ENCODE peak calls at places on chromosomes 13 and 19, in nine cellular contexts. One of them, this sample, is unnamed.
A peak's percentile ranks its signal among the peaks of the same experiment; 100 is the strongest.

GRCh38 chr13:27334774-27335490 is 64.3 kb downstream of the RASL11A start:
- DNase-seq in sigmoid colon: no peak
- DNase-seq in lower leg skin: no peak
- DNase-seq in endothelial cell: no peak
- DNase-seq in psoas muscle: no peak
- DNase-seq in heart right ventricle: no peak
- DNase-seq in cardiac muscle cell: no peak
- DNase-seq in epithelial cell of esophagus: peak; percentile 9
- DNase-seq in heart left ventricle: no peak
- DNase-seq in this sample: no peak

GRCh38 chr13:45393941-45394570 is 24.1 kb downstream of the SLC25A30 start:
- DNase-seq in endothelial cell: peak; percentile 41
- DNase-seq in sigmoid colon: no peak
- DNase-seq in cardiac muscle cell: peak; percentile 65
- DNase-seq in heart right ventricle: peak; percentile 29
- DNase-seq in heart left ventricle: peak; percentile 53
- DNase-seq in lower leg skin: no peak
- DNase-seq in psoas muscle: no peak
- DNase-seq in epithelial cell of esophagus: peak; percentile 75
- DNase-seq in this sample: no peak

GRCh38 chr19:44260343-44260681 is 626 bp downstream of the ZNF233 start:
- DNase-seq in heart right ventricle: no peak
- DNase-seq in endothelial cell: no peak
- DNase-seq in sigmoid colon: no peak
- DNase-seq in cardiac muscle cell: no peak
- DNase-seq in heart left ventricle: no peak
- DNase-seq in psoas muscle: no peak
- DNase-seq in lower leg skin: no peak
- DNase-seq in epithelial cell of esophagus: no peak
- DNase-seq in this sample: no peak

GRCh38 chr19:46291829-46292228 is 5.0 kb upstream of the HIF3A start:
- DNase-seq in lower leg skin: no peak
- DNase-seq in heart left ventricle: no peak
- DNase-seq in epithelial cell of esophagus: no peak
- DNase-seq in sigmoid colon: no peak
- DNase-seq in cardiac muscle cell: no peak
- DNase-seq in psoas muscle: no peak
- DNase-seq in heart right ventricle: no peak
- DNase-seq in endothelial cell: no peak
- DNase-seq in this sample: no peak

GRCh38 chr13:98957731-98958442 is 20.0 kb downstream of the DOCK9 start:
- DNase-seq in sigmoid colon: no peak
- DNase-seq in cardiac muscle cell: no peak
- DNase-seq in lower leg skin: no peak
- DNase-seq in endothelial cell: no peak
- DNase-seq in psoas muscle: no peak
- DNase-seq in heart right ventricle: no peak
- DNase-seq in heart left ventricle: no peak
- DNase-seq in epithelial cell of esophagus: no peak
- DNase-seq in this sample: no peak

GRCh38 chr13:114324334-114324733 is 10.0 kb downstream of the CHAMP1 start:
- DNase-seq in cardiac muscle cell: no peak
- DNase-seq in lower leg skin: no peak
- DNase-seq in sigmoid colon: no peak
- DNase-seq in heart left ventricle: no peak
- DNase-seq in endothelial cell: no peak
- DNase-seq in epithelial cell of esophagus: no peak
- DNase-seq in psoas muscle: no peak
- DNase-seq in heart right ventricle: no peak
- DNase-seq in this sample: no peak

GRCh38 chr19:19402656-19403372 is 2.7 kb upstream of the GATAD2A start:
- DNase-seq in endothelial cell: no peak
- DNase-seq in cardiac muscle cell: peak; percentile 68
- DNase-seq in epithelial cell of esophagus: peak; percentile 58
- DNase-seq in psoas muscle: no peak
- DNase-seq in heart right ventricle: no peak
- DNase-seq in lower leg skin: no peak
- DNase-seq in sigmoid colon: no peak
- DNase-seq in heart left ventricle: no peak
- DNase-seq in this sample: no peak

GRCh38 chr13:57408312-57408711 is 223.2 kb upstream of the PCDH17 start:
- DNase-seq in endothelial cell: no peak
- DNase-seq in lower leg skin: no peak
- DNase-seq in cardiac muscle cell: no peak
- DNase-seq in psoas muscle: no peak
- DNase-seq in sigmoid colon: no peak
- DNase-seq in heart left ventricle: no peak
- DNase-seq in heart right ventricle: no peak
- DNase-seq in epithelial cell of esophagus: no peak
- DNase-seq in this sample: no peak

GRCh38 chr19:58569943-58570670 is 3.0 kb downstream of the MZF1 start:
- DNase-seq in heart left ventricle: peak; percentile 15
- DNase-seq in epithelial cell of esophagus: no peak
- DNase-seq in sigmoid colon: peak; percentile 58
- DNase-seq in heart right ventricle: no peak
- DNase-seq in lower leg skin: no peak
- DNase-seq in cardiac muscle cell: no peak
- DNase-seq in psoas muscle: peak; percentile 15
- DNase-seq in endothelial cell: no peak
- DNase-seq in this sample: peak; percentile 52

GRCh38 chr13:105312906-105313305 is 1222.6 kb downstream of the EFNB2 start:
- DNase-seq in heart left ventricle: no peak
- DNase-seq in epithelial cell of esophagus: no peak
- DNase-seq in endothelial cell: no peak
- DNase-seq in lower leg skin: no peak
- DNase-seq in sigmoid colon: no peak
- DNase-seq in cardiac muscle cell: no peak
- DNase-seq in psoas muscle: no peak
- DNase-seq in heart right ventricle: no peak
- DNase-seq in this sample: no peak

GRCh38 chr13:91228940-91229339 is 118.5 kb upstream of the MIR17HG start:
- DNase-seq in heart left ventricle: no peak
- DNase-seq in cardiac muscle cell: no peak
- DNase-seq in psoas muscle: no peak
- DNase-seq in endothelial cell: no peak
- DNase-seq in heart right ventricle: no peak
- DNase-seq in lower leg skin: no peak
- DNase-seq in epithelial cell of esophagus: no peak
- DNase-seq in sigmoid colon: no peak
- DNase-seq in this sample: no peak

GRCh38 chr13:91232716-91233115 is 114.8 kb upstream of the MIR17HG start:
- DNase-seq in epithelial cell of esophagus: no peak
- DNase-seq in heart right ventricle: no peak
- DNase-seq in endothelial cell: no peak
- DNase-seq in heart left ventricle: no peak
- DNase-seq in lower leg skin: no peak
- DNase-seq in psoas muscle: no peak
- DNase-seq in cardiac muscle cell: no peak
- DNase-seq in sigmoid colon: no peak
- DNase-seq in this sample: no peak

GRCh38 chr13:91228083-91228482 is 119.4 kb upstream of the MIR17HG start:
- DNase-seq in lower leg skin: no peak
- DNase-seq in endothelial cell: no peak
- DNase-seq in heart right ventricle: no peak
- DNase-seq in cardiac muscle cell: no peak
- DNase-seq in heart left ventricle: no peak
- DNase-seq in sigmoid colon: no peak
- DNase-seq in epithelial cell of esophagus: no peak
- DNase-seq in psoas muscle: no peak
- DNase-seq in this sample: no peak
- TF ChIP-seq CTCF in lower leg skin: no peak
- TF ChIP-seq CTCF in endothelial cell: no peak
- TF ChIP-seq CTCF in heart right ventricle: no peak
- TF ChIP-seq CTCF in cardiac muscle cell: no peak
- TF ChIP-seq CTCF in heart left ventricle: no peak
- TF ChIP-seq CTCF in sigmoid colon: no peak
- TF ChIP-seq CTCF in epithelial cell of esophagus: no peak
- TF ChIP-seq CTCF in psoas muscle: no peak
- TF ChIP-seq CTCF in this sample: no peak

GRCh38 chr19:15251010-15251748 is 18.9 kb upstream of the EPHX3 start:
- DNase-seq in psoas muscle: peak; percentile 57
- DNase-seq in cardiac muscle cell: peak; percentile 69
- DNase-seq in sigmoid colon: no peak
- DNase-seq in heart right ventricle: peak; percentile 76
- DNase-seq in heart left ventricle: peak; percentile 85
- DNase-seq in endothelial cell: no peak
- DNase-seq in lower leg skin: no peak
- DNase-seq in epithelial cell of esophagus: peak; percentile 17
- DNase-seq in this sample: no peak

GRCh38 chr19:15253513-15253912 is 21.3 kb upstream of the EPHX3 start:
- DNase-seq in lower leg skin: no peak
- DNase-seq in epithelial cell of esophagus: no peak
- DNase-seq in psoas muscle: no peak
- DNase-seq in sigmoid colon: no peak
- DNase-seq in endothelial cell: no peak
- DNase-seq in heart right ventricle: no peak
- DNase-seq in cardiac muscle cell: no peak
- DNase-seq in heart left ventricle: no peak
- DNase-seq in this sample: no peak

GRCh38 chr19:15253076-15253475 is 20.8 kb upstream of the EPHX3 start:
- DNase-seq in heart left ventricle: no peak
- DNase-seq in endothelial cell: no peak
- DNase-seq in lower leg skin: no peak
- DNase-seq in psoas muscle: no peak
- DNase-seq in sigmoid colon: no peak
- DNase-seq in cardiac muscle cell: no peak
- DNase-seq in epithelial cell of esophagus: no peak
- DNase-seq in heart right ventricle: no peak
- DNase-seq in this sample: no peak

GRCh38 chr19:15251749-15252397 is 19.6 kb upstream of the EPHX3 start:
- DNase-seq in lower leg skin: peak; percentile 62
- DNase-seq in heart left ventricle: peak; percentile 86
- DNase-seq in heart right ventricle: peak; percentile 86
- DNase-seq in sigmoid colon: peak; percentile 97
- DNase-seq in psoas muscle: peak; percentile 88
- DNase-seq in endothelial cell: peak; percentile 63
- DNase-seq in epithelial cell of esophagus: peak; percentile 68
- DNase-seq in cardiac muscle cell: peak; percentile 98
- DNase-seq in this sample: no peak

GRCh38 chr19:15252398-15253018 is 20.3 kb upstream of the EPHX3 start:
- DNase-seq in psoas muscle: no peak
- DNase-seq in endothelial cell: peak; percentile 32
- DNase-seq in heart right ventricle: no peak
- DNase-seq in lower leg skin: no peak
- DNase-seq in cardiac muscle cell: peak; percentile 50
- DNase-seq in sigmoid colon: no peak
- DNase-seq in epithelial cell of esophagus: peak; percentile 42
- DNase-seq in heart left ventricle: no peak
- DNase-seq in this sample: no peak
- TF ChIP-seq CTCF in psoas muscle: peak; percentile 44
- TF ChIP-seq CTCF in endothelial cell: peak; percentile 23
- TF ChIP-seq CTCF in heart right ventricle: peak; percentile 44
- TF ChIP-seq CTCF in lower leg skin: no peak
- TF ChIP-seq CTCF in cardiac muscle cell: peak; percentile 60
- TF ChIP-seq CTCF in sigmoid colon: no peak
- TF ChIP-seq CTCF in epithelial cell of esophagus: peak; percentile 58
- TF ChIP-seq CTCF in heart left ventricle: peak; percentile 32
- TF ChIP-seq CTCF in this sample: peak; percentile 85

GRCh38 chr19:30355586-30355985 is 16.6 kb upstream of the ZNF536 start:
- DNase-seq in sigmoid colon: peak; percentile 37
- DNase-seq in heart left ventricle: no peak
- DNase-seq in psoas muscle: no peak
- DNase-seq in epithelial cell of esophagus: no peak
- DNase-seq in cardiac muscle cell: no peak
- DNase-seq in heart right ventricle: no peak
- DNase-seq in endothelial cell: no peak
- DNase-seq in lower leg skin: no peak
- DNase-seq in this sample: no peak
- TF ChIP-seq CTCF in sigmoid colon: no peak
- TF ChIP-seq CTCF in heart left ventricle: no peak
- TF ChIP-seq CTCF in psoas muscle: no peak
- TF ChIP-seq CTCF in epithelial cell of esophagus: no peak
- TF ChIP-seq CTCF in cardiac muscle cell: no peak
- TF ChIP-seq CTCF in heart right ventricle: no peak
- TF ChIP-seq CTCF in endothelial cell: no peak
- TF ChIP-seq CTCF in lower leg skin: no peak
- TF ChIP-seq CTCF in this sample: no peak

DNA sequence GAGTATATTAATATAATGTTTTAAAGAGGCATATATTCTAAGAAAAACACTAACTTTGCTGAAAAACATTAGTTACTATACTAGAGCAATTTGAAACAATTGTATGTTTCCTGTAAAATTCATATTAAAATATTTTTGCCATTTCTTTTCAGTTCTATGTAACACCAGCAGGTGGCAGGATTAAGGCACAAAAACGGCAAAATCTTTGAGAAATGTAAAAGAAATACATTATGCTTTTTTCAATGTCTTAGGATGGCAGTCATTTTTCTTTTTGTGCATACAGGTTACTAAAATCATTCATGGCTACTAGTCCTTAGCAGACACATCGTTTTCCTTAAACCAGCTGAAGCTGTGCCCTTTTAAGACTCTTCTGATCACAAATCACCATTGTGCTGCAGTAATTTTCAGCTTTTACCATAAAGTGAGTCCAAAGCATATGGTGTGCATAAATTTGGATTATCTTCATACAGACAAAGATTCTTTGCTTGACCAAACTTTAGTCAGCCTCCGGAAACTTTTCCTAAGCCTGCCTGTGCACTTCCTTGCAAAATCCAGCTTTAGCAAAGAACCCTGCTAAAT is 800.7 kb upstream of the SLITRK5 start:
- DNase-seq in endothelial cell: no peak
- DNase-seq in sigmoid colon: no peak
- DNase-seq in psoas muscle: no peak
- DNase-seq in lower leg skin: no peak
- DNase-seq in epithelial cell of esophagus: peak; percentile 6
- DNase-seq in heart right ventricle: no peak
- DNase-seq in heart left ventricle: no peak
- DNase-seq in cardiac muscle cell: peak; percentile 27
- DNase-seq in this sample: no peak
- TF ChIP-seq CTCF in endothelial cell: peak; percentile 92
- TF ChIP-seq CTCF in sigmoid colon: no peak
- TF ChIP-seq CTCF in psoas muscle: no peak
- TF ChIP-seq CTCF in lower leg skin: no peak
- TF ChIP-seq CTCF in epithelial cell of esophagus: peak; percentile 54
- TF ChIP-seq CTCF in heart right ventricle: peak; percentile 46
- TF ChIP-seq CTCF in heart left ventricle: peak; percentile 66
- TF ChIP-seq CTCF in cardiac muscle cell: peak; percentile 49
- TF ChIP-seq CTCF in this sample: peak; percentile 93

DNA sequence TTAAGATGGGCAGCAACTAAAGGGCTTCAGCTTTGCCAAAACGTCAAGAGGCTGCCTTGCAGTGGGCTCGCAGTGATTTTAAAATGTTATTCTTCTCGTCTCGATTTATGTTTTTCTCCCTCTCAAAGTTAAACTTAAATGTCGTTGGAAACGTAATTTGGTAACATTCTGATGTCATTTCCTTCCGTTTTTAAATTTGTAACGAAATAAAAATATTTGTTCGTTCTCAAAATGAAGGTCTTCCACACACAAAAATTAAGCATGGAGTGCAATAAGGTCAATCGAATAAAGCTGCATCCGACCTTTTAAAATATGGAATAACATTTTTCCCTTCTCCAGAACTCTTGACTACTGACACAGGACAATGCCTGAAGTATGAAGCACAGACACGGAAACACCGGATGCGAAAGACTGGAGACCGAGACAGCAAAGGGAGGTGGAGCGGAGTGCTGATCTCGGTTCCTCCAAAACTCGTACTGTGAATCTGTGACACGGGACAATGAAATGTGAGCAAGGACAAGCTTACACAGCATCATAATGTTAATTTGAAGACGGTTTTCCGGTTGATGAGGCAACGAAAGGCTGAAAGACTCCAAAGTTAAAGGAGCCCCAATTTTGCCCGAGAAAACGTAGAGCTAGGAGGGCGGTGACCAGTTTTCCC is 850 bp downstream of the MTMR6 start:
- DNase-seq in epithelial cell of esophagus: peak; percentile 61
- DNase-seq in sigmoid colon: no peak
- DNase-seq in endothelial cell: peak; percentile 37
- DNase-seq in cardiac muscle cell: peak; percentile 52
- DNase-seq in heart right ventricle: peak; percentile 18
- DNase-seq in heart left ventricle: no peak
- DNase-seq in lower leg skin: no peak
- DNase-seq in psoas muscle: no peak
- DNase-seq in this sample: no peak
- TF ChIP-seq CTCF in epithelial cell of esophagus: no peak
- TF ChIP-seq CTCF in sigmoid colon: no peak
- TF ChIP-seq CTCF in endothelial cell: no peak
- TF ChIP-seq CTCF in cardiac muscle cell: no peak
- TF ChIP-seq CTCF in heart right ventricle: no peak
- TF ChIP-seq CTCF in heart left ventricle: no peak
- TF ChIP-seq CTCF in lower leg skin: no peak
- TF ChIP-seq CTCF in psoas muscle: no peak
- TF ChIP-seq CTCF in this sample: no peak